ENCODE peak calls at places on chromosomes 16 and 17, in four cellular contexts. O is kidney epithelial cell, M is A549, P is ascending aorta. D is an unnamed sample.

GRCh38 chr17:27566673-27567562 is 64.1 kb upstream of the LGALS9 start:
- DNase-seq in P (no peak), O (no peak), M (no peak), D (no peak)

GRCh38 chr16:57113664-57114063 is 21.3 kb downstream of the CPNE2 start:
- DNase-seq in O (no peak), M (no peak), P (no peak), D (no peak)

GRCh38 chr16:76428858-76429257 is 151.7 kb downstream of the CNTNAP4 start:
- DNase-seq in P (no peak), M (no peak), O (peak), D (no peak)

GRCh38 chr17:35293151-35293837 is 50.4 kb downstream of the SLFN5 start:
- DNase-seq in O (no peak), M (no peak), P (no peak), D (no peak)

GRCh38 chr17:51161541-51161940 is 4.7 kb upstream of the NME2 start:
- DNase-seq in M (no peak), O (no peak), P (no peak), D (no peak)

GRCh38 chr17:42512246-42512645 is 23.8 kb upstream of the NAGLU start:
- DNase-seq in O (no peak), P (no peak), M (no peak), D (no peak)

GRCh38 chr17:39536468-39536867 is 71.3 kb downstream of the NEUROD2 start:
- DNase-seq in M (no peak), O (no peak), P (no peak), D (no peak)

GRCh38 chr16:54285414-54286066 is 1.0 kb downstream of the IRX3 start:
- DNase-seq in P (no peak), M (no peak), O (no peak), D (no peak)

GRCh38 chr17:80899402-80900268 is 92.0 kb upstream of the CHMP6 start:
- DNase-seq in M (peak), O (no peak), P (no peak), D (no peak)

GRCh38 chr16:57036315-57036714 is 47.0 kb downstream of the NLRC5 start:
- DNase-seq in O (no peak), M (no peak), P (no peak), D (no peak)

GRCh38 chr17:72710834-72711233 is 381.7 kb downstream of the SLC39A11 start:
- DNase-seq in O (no peak), P (no peak), M (no peak), D (no peak)

GRCh38 chr17:72397687-72398086 is 276.9 kb downstream of the SOX9 start:
- DNase-seq in M (no peak), O (no peak), P (no peak), D (no peak)

GRCh38 chr17:885971-886571 is 93.5 kb downstream of the NXN start:
- DNase-seq in P (no peak), O (no peak), M (no peak), D (no peak)

GRCh38 chr17:61366715-61367413 is 32.8 kb upstream of the TBX2 start:
- DNase-seq in P (no peak), O (no peak), M (no peak), D (no peak)

GRCh38 chr17:51995797-51996403 is 162.6 kb downstream of the CA10 start:
- DNase-seq in P (no peak), O (peak), M (no peak), D (no peak)

GRCh38 chr17:42849451-42850157 is 1.4 kb upstream of the AOC3 start:
- DNase-seq in M (no peak), O (no peak), P (no peak), D (no peak)

GRCh38 chr16:81204794-81205680 is 33.5 kb upstream of the BCO1 start:
- DNase-seq in P (no peak), O (no peak), M (peak), D (no peak)

GRCh38 chr17:36686123-36686669 is 84.8 kb downstream of the MRM1 start:
- DNase-seq in M (no peak), P (no peak), O (no peak), D (no peak)

GRCh38 chr17:62705781-62706597 is 78.5 kb downstream of the MRC2 start:
- DNase-seq in M (no peak), P (no peak), O (no peak), D (no peak)

GRCh38 chr17:43449470-43450202 is 34.1 kb upstream of the DHX8 start:
- DNase-seq in P (no peak), M (peak), O (no peak), D (no peak)

GRCh38 chr17:58416396-58416795 is 938 bp downstream of the RNF43 start:
- DNase-seq in O (no peak), M (no peak), P (no peak), D (no peak)

GRCh38 chr16:18788828-18789514 is 1.2 kb downstream of the RPS15A start:
- DNase-seq in O (no peak), M (no peak), P (no peak), D (no peak)

GRCh38 chr17:37160940-37161339 is 212.2 kb downstream of the AATF start:
- DNase-seq in P (no peak), O (no peak), M (peak), D (no peak)

GRCh38 chr17:75096082-75096625 is 8.4 kb downstream of the SLC16A5 start:
- DNase-seq in P (peak), M (peak), O (peak), D (no peak)

GRCh38 chr16:14264560-14264959 is 193.4 kb downstream of the MRTFB start:
- DNase-seq in O (no peak), P (no peak), M (no peak), D (no peak)

GRCh38 chr16:14263011-14263410 is 191.9 kb downstream of the MRTFB start:
- DNase-seq in M (no peak), P (no peak), O (no peak), D (no peak)

GRCh38 chr16:14263769-14264168 is 192.7 kb downstream of the MRTFB start:
- DNase-seq in P (no peak), O (no peak), M (no peak), D (no peak)

DNA sequence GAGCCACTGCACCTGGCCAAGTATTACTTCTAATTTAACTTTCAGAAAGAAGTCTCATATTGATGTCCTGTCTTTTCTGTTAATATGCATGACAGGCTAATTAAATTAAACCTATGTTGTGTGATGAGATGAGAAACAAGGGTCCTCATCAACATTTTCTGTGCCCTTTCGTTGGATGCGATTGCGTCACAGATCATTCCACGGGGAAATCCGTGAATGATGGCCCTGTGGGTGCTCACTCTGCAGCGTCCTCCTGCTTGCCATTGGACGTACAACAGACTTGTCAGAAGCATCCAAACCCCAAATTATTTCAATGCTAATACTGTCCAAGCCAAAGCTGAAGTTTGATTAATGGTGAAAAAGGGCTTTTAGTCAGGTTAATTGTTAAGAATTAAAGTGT is 197.0 kb downstream of the MRTFB start:
- DNase-seq in O (no peak), M (no peak), P (no peak), D (no peak)
- H3K4me3 ChIP-seq in O (no peak), M (no peak), P (no peak), D (no peak)

DNA sequence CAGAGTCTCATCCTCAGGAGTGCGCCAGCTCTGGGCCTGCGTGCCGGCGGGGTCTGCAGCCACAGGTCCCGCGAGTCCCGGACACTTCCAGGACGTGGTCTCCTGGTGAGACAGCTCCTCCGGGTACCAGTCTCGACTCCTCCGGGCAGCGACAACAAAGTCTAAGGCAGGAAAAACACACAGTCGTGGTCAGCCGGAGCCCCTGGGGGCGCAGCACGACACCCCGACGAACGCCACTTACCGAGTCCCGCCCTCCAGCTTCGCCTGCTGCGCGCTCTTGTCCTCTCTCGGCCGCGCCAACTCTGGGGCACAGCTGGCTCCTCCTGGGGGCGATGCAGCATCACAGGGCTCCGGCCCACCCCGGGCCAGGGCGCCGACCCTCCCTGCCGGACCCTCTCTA is 13.4 kb downstream of the MIS12 start:
- DNase-seq in O (no peak), P (no peak), M (no peak), D (no peak)
- TF ChIP-seq CTCF in O (no peak), P (no peak), M (no peak), D (no peak)

DNA sequence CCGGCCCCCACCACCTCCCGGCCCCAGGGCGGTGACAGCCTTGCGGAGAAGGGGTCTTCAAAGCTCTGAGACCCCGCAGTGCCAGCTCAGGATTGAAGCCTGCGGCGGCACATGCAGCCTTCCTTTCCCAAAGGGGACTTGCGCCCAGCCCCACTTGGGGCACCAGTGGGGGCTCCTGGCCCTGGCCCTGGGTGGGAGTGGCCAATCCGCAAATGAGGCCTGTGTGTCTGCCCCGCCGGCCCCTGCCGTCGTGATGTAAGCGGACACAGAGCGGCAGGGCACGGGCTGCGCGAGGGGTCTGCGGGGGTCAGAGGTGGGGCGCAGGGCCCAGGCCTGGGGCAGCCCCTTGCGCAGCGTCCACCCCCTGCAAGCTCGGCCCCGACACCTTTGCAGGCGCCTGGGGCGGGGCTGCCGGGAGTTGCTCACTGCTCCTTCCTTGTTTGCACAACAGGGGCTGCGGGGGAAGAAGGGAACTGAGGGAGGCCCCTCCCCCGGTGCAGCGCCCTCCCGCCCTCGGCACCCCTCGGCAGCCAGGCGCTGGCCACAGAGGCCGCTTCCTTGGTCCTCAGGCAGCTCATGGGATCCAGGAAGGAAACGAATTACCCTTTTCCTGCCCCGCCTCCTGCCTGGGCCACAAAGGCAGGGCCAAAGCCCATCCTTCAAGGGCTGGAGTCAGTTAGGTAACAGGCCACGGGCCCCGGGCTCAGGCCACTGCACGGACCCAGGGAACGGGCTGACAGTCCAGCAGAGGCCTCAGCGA is 2.9 kb downstream of the SLC16A3 start:
- DNase-seq in M (peak), P (peak), O (no peak), D (no peak)
- H3K4me3 ChIP-seq in M (peak), P (peak), O (peak), D (peak)

GRCh38 chr17:21037117-21037803 is 5.6 kb downstream of the USP22 start:
- DNase-seq in P (no peak), O (no peak), M (no peak), D (no peak)

GRCh38 chr17:21041753-21042433 is 918 bp downstream of the USP22 start:
- DNase-seq in O (no peak), M (peak), P (peak), D (no peak)

GRCh38 chr17:21042434-21043295 is at the start of gene USP22:
- DNase-seq in O (no peak), P (peak), M (peak), D (no peak)

GRCh38 chr17:21043296-21044232 is 753 bp upstream of the USP22 start:
- DNase-seq in M (peak), O (peak), P (no peak), D (peak)

GRCh38 chr17:21039839-21040575 is 2.8 kb downstream of the USP22 start:
- DNase-seq in P (no peak), O (no peak), M (peak), D (no peak)
- TF ChIP-seq CTCF in P (peak), O (peak), M (peak), D (peak)

DNA sequence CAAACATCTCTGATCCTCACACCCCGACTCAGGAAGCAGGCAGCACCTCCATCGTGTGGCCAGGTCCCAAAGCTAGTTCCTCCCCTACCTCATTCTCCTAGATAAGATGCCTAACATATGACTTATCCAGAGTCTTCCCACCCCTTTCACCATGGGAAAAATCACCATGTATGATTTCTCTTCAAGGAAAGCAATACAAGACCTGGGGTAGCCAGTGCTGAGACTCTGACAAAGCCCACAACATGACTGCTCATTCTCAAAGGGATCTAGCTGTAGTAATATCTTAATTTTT is 45.1 kb downstream of the CMTM4 start:
- DNase-seq in M (no peak), O (no peak), P (no peak), D (no peak)
- H3K4me3 ChIP-seq in M (peak), O (no peak), P (peak), D (no peak)

DNA sequence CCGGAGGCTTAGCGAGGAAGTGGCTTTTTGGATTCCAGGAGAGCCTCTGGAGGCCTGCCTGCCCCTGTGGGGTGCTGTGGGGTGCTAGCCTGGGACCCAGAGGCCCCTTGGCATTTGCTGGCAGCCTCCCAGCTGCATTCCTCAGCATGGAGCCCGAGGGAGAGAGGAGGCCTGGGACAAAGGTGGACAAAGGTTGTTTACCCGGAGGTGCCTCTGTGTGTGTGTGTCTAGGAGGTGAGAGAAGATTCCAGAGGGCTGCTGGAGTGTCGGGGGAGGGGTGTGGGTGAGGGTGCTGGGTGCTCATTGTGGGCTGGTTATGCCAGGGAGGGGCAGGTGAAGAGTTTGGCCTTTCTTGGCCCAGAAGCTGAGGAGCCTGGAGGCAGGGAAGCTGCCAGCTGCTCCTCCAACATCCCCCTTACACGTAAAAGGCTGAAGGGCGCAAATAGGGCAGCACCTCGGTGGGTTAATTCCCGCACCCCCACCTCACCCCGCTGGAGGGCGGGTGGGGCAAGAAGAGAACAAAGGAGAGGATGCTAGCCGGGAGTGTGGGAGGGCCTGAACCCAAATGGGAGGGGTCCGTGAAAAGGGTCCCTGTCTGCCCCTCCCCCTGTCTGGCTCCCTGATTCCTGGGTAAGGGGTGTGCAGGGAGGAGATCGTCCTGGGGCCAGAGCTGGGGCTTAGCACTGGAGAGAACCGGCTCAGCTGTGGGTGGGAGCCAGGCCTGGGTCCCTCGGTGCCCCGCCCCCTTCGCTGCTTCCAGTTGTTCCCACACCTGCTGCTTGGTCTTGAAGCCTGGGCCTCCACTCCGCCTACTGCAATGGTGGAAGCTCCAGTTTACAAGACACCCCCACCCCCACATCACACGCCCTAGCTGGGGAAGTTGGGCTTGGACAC is 9.9 kb downstream of the HEXIM2 start:
- DNase-seq in O (no peak), M (peak), P (no peak), D (no peak)
- TF ChIP-seq CTCF in O (no peak), M (no peak), P (no peak), D (no peak)

DNA sequence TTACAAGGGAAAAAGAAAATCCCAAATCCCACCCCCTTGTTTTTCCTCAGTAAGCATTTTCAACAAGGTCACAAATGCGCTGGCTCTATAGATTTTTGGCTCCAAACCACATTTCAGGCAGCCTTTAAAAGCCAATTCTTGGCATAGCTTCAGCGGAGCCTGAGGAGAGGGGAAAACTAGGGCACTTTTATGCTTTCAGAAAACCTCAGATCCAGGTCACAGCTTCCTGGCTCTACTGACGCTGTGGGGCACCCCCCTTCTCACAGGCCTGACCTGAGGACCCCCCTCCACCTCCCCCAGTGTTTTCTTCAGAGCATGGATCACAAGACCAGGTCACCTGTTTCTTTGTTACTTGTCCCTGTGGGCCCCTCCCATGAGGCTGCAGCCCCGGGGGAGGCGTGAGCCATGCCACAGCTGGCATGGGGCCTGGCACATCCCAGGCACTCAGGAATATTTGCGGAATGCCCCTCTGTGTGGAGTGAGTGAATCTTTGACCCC is 30.1 kb upstream of the MTSS2 start:
- DNase-seq in P (no peak), M (no peak), O (no peak), D (no peak)
- H3K4me3 ChIP-seq in P (no peak), M (no peak), O (no peak), D (no peak)